ENCODE peak calls at places on chromosomes 16 and 17, in seven cellular contexts. X, D, T, G, A, R and M are unnamed samples.
A peak's percentile ranks its signal among the peaks of the same experiment; 100 is the strongest.

GRCh38 chr17:7839890-7840260 is 5.9 kb downstream of the KDM6B start:
- DNase-seq in D (no peak), G (no peak), T (peak; percentile 24), X (no peak), A (no peak), R (peak; percentile 50), M (no peak)

GRCh38 chr17:41813039-41813680 is 356 bp downstream of the FKBP10 start:
- DNase-seq in D (no peak), A (no peak), R (no peak), X (no peak), T (no peak), G (no peak), M (no peak)

GRCh38 chr16:27437946-27438345 is 36.0 kb downstream of the IL21R start:
- DNase-seq in X (no peak), G (no peak), T (no peak), A (no peak), D (no peak), R (no peak), M (no peak)

GRCh38 chr17:66299721-66300120 is 2.7 kb upstream of the PRKCA start:
- DNase-seq in G (no peak), X (no peak), R (no peak), T (no peak), D (no peak), A (no peak), M (no peak)

GRCh38 chr17:7191571-7192270 is 12.6 kb upstream of the ASGR1 start:
- DNase-seq in T (no peak), D (no peak), G (no peak), R (peak; percentile 36), A (no peak), X (peak; percentile 74), M (no peak)

GRCh38 chr17:81831957-81832607 is 1.0 kb downstream of the MCRIP1 start:
- DNase-seq in G (peak; percentile 35), R (peak; percentile 46), D (no peak), T (no peak), X (no peak), A (peak; percentile 45), M (no peak)

GRCh38 chr16:68230176-68230571 is 5.8 kb downstream of the ESRP2 start:
- DNase-seq in A (no peak), R (no peak), T (no peak), X (no peak), G (no peak), D (no peak), M (no peak)

GRCh38 chr17:38654411-38655398 is 20.1 kb downstream of the EPOP start:
- DNase-seq in X (peak; percentile 76), R (no peak), A (no peak), T (no peak), D (no peak), G (no peak), M (no peak)

GRCh38 chr17:79214940-79215604 is 140.4 kb downstream of the ENGASE start:
- DNase-seq in T (no peak), D (no peak), R (no peak), A (no peak), X (no peak), G (no peak), M (no peak)

GRCh38 chr17:74757931-74758845 is 9.8 kb downstream of the NHERF1 start:
- DNase-seq in X (no peak), G (no peak), R (peak; percentile 86), D (no peak), T (peak; percentile 75), A (no peak), M (no peak)

GRCh38 chr16:26770547-26770946 is 296.2 kb upstream of the C16orf82 start:
- DNase-seq in X (no peak), G (no peak), R (no peak), T (no peak), A (no peak), D (no peak), M (no peak)

GRCh38 chr16:8677481-8677880 is 3.1 kb downstream of the ABAT start:
- DNase-seq in G (no peak), R (peak; percentile 48), A (no peak), D (no peak), T (peak; percentile 21), X (no peak), M (no peak)

GRCh38 chr17:53626286-53626685 is 196.4 kb upstream of the KIF2B start:
- DNase-seq in R (peak; percentile 82), G (no peak), X (no peak), D (peak; percentile 86), A (no peak), T (peak; percentile 86), M (no peak)

GRCh38 chr17:49260011-49260921 is 29.7 kb upstream of the PHOSPHO1 start:
- DNase-seq in D (peak; percentile 79), T (peak; percentile 77), R (peak; percentile 61), X (peak; percentile 72), A (peak; percentile 44), G (peak; percentile 46), M (peak; percentile 55)

GRCh38 chr17:75872434-75873351 is 5.7 kb downstream of the TRIM47 start:
- DNase-seq in D (peak; percentile 65), R (peak; percentile 66), X (no peak), A (peak; percentile 59), G (no peak), T (peak; percentile 94), M (no peak)

GRCh38 chr17:17837966-17838962 is 1.5 kb upstream of the SREBF1 start:
- DNase-seq in A (no peak), R (peak; percentile 69), T (peak; percentile 81), G (no peak), D (no peak), X (no peak), M (no peak)

GRCh38 chr17:74928786-74929185 is 4.7 kb downstream of the OTOP2 start:
- DNase-seq in D (no peak), T (no peak), G (no peak), A (no peak), X (no peak), R (no peak), M (no peak)

GRCh38 chr16:50386819-50387218 is 18.0 kb upstream of the BRD7 start:
- DNase-seq in T (no peak), A (no peak), X (no peak), R (no peak), G (no peak), D (no peak), M (no peak)

GRCh38 chr16:83453977-83454376 is 353.8 kb upstream of the HSBP1 start:
- DNase-seq in G (no peak), A (no peak), R (no peak), T (no peak), X (no peak), D (no peak), M (no peak)

GRCh38 chr17:66942453-66943264 is 21.8 kb upstream of the CACNG4 start:
- DNase-seq in A (no peak), R (no peak), D (no peak), T (no peak), X (no peak), G (no peak), M (no peak)

GRCh38 chr17:62720126-62720850 is 87.8 kb downstream of the MARCHF10 start:
- DNase-seq in T (peak; percentile 28), G (no peak), X (no peak), D (peak; percentile 74), A (no peak), R (no peak), M (no peak)

GRCh38 chr17:50950002-50950877 is 84.1 kb upstream of the TOB1 start:
- DNase-seq in R (peak; percentile 92), X (peak; percentile 82), A (peak; percentile 54), D (peak; percentile 76), T (peak; percentile 97), G (no peak), M (no peak)

GRCh38 chr17:59357929-59358328 is 26.5 kb downstream of the YPEL2 start:
- DNase-seq in G (no peak), R (peak; percentile 52), A (no peak), D (peak; percentile 48), X (no peak), T (no peak), M (no peak)

GRCh38 chr17:79936661-79937434 is 97.6 kb upstream of the CBX4 start:
- DNase-seq in G (no peak), D (no peak), R (no peak), X (no peak), T (no peak), A (no peak), M (no peak)

GRCh38 chr16:84845496-84846002 is 25.8 kb downstream of the CRISPLD2 start:
- DNase-seq in X (no peak), D (no peak), A (no peak), G (no peak), T (no peak), R (no peak), M (no peak)

GRCh38 chr16:88703486-88704309 is 2.5 kb downstream of the RNF166 start:
- DNase-seq in G (peak; percentile 56), X (no peak), A (peak; percentile 77), D (no peak), T (no peak), R (no peak), M (no peak)

GRCh38 chr16:22661161-22661647 is 150.5 kb downstream of the NPIPB5 start:
- DNase-seq in T (no peak), D (no peak), A (no peak), X (no peak), G (no peak), R (no peak), M (no peak)

GRCh38 chr16:24045641-24046040 is 209.9 kb downstream of the PRKCB start:
- DNase-seq in D (no peak), G (no peak), A (no peak), T (no peak), X (no peak), R (no peak), M (no peak)